ENCODE peak calls at places on chromosomes 6 and 20, in eight cellular contexts. A is mammary epithelial cell, R is PC-3, W is neural progenitor cell, F is fibroblast of lung, O is GM23248, N is GM23338, P is HCT116. L is an unnamed sample.

GRCh38 chr6:148934534-148934933 is 187.7 kb downstream of the UST start:
- DNase-seq in N (no peak), R (peak), P (no peak), O (peak), W (no peak), F (peak), A (no peak), L (peak)

GRCh38 chr6:104771258-104771832 is 88.4 kb downstream of the HACE1 start:
- DNase-seq in N (peak), F (peak), O (peak), A (no peak), R (peak), P (no peak), W (no peak), L (peak)

GRCh38 chr20:37741055-37741454 is 47.2 kb downstream of the CTNNBL1 start:
- DNase-seq in N (no peak), F (peak), R (peak), O (peak), W (no peak), P (no peak), A (peak), L (peak)

GRCh38 chr20:57655812-57656161 is 35.6 kb upstream of the ZBP1 start:
- DNase-seq in A (no peak), N (no peak), O (no peak), P (no peak), W (no peak), R (no peak), F (no peak), L (no peak)

GRCh38 chr6:127466416-127466815 is 7.2 kb upstream of the KIAA0408 start:
- DNase-seq in N (no peak), A (no peak), O (no peak), F (no peak), W (no peak), R (no peak), P (no peak), L (no peak)

GRCh38 chr6:89834884-89835792 is 5.5 kb downstream of the CASP8AP2 start:
- DNase-seq in F (no peak), A (no peak), P (no peak), R (no peak), W (no peak), N (no peak), O (peak), L (peak)

GRCh38 chr6:28488916-28489365 is 26.7 kb downstream of the GPX6 start:
- DNase-seq in N (peak), R (peak), O (peak), W (peak), F (peak), P (peak), A (peak), L (peak)

GRCh38 chr20:63009988-63010769 is 3.4 kb upstream of the BHLHE23 start:
- DNase-seq in F (no peak), P (no peak), R (no peak), O (no peak), A (no peak), N (no peak), W (no peak), L (peak)

GRCh38 chr6:124970243-124970642 is 8.0 kb downstream of the RNF217 start:
- DNase-seq in A (peak), W (no peak), N (no peak), R (no peak), O (peak), P (no peak), F (peak), L (peak)

GRCh38 chr20:61835301-61835700 is 230.4 kb downstream of the TAF4 start:
- DNase-seq in N (no peak), F (no peak), R (no peak), A (no peak), W (no peak), O (no peak), P (no peak), L (no peak)

GRCh38 chr20:49583669-49584417 is 15.9 kb upstream of the PTGIS start:
- DNase-seq in W (no peak), O (peak), R (peak), N (no peak), A (peak), P (no peak), F (peak), L (peak)

GRCh38 chr20:46594725-46595124 is 44.3 kb upstream of the OCSTAMP start:
- DNase-seq in W (no peak), A (no peak), P (no peak), R (no peak), F (no peak), N (peak), O (no peak), L (no peak)

GRCh38 chr6:106556368-106556960 is 72.8 kb downstream of the RTN4IP1 start:
- DNase-seq in F (peak), R (peak), W (no peak), O (peak), N (no peak), P (no peak), A (no peak), L (peak)

GRCh38 chr6:151265282-151265681 is 25.5 kb downstream of the AKAP12 start:
- DNase-seq in R (no peak), O (no peak), F (no peak), N (no peak), W (no peak), P (no peak), A (no peak), L (no peak)

GRCh38 chr6:12105271-12105670 is 93.2 kb downstream of the HIVEP1 start:
- DNase-seq in O (no peak), W (no peak), F (no peak), R (no peak), N (no peak), A (no peak), P (no peak), L (no peak)

GRCh38 chr6:150417899-150418824 is 49.4 kb downstream of the IYD start:
- DNase-seq in R (peak), O (peak), N (peak), P (peak), A (peak), W (peak), F (peak), L (peak)

GRCh38 chr6:156175971-156176421 is 601.2 kb upstream of the ARID1B start:
- DNase-seq in O (no peak), P (peak), F (no peak), R (peak), A (no peak), N (peak), W (peak), L (no peak)

GRCh38 chr6:85669735-85670194 is 27.1 kb upstream of the SYNCRIP start:
- DNase-seq in P (no peak), F (peak), R (peak), N (peak), A (peak), W (no peak), O (peak), L (peak)

GRCh38 chr6:24667378-24667803 is 514 bp downstream of the ACOT13 start:
- DNase-seq in F (no peak), O (peak), W (no peak), P (no peak), N (no peak), R (no peak), A (no peak), L (no peak)

GRCh38 chr6:37324131-37325033 is 29.4 kb upstream of the RNF8 start:
- DNase-seq in W (no peak), O (peak), R (peak), F (peak), A (peak), N (no peak), P (peak), L (peak)

GRCh38 chr6:105608711-105609374 is 206.0 kb upstream of the PREP start:
- DNase-seq in W (no peak), O (peak), N (no peak), R (peak), A (peak), P (no peak), F (peak), L (peak)

GRCh38 chr6:47195251-47195650 is 114.5 kb downstream of the TNFRSF21 start:
- DNase-seq in R (no peak), P (no peak), N (no peak), A (no peak), F (peak), O (no peak), W (no peak), L (no peak)

GRCh38 chr20:7693761-7694160 is 246.5 kb downstream of the HAO1 start:
- DNase-seq in W (no peak), R (no peak), A (no peak), P (no peak), F (no peak), O (no peak), N (no peak), L (peak)

GRCh38 chr6:123745877-123746276 is 57.8 kb upstream of the NKAIN2 start:
- DNase-seq in O (peak), P (no peak), W (no peak), R (no peak), A (peak), F (peak), N (no peak), L (peak)

GRCh38 chr20:3082306-3082951 is 2.1 kb downstream of the AVP start:
- DNase-seq in R (no peak), O (peak), N (peak), W (peak), A (no peak), F (no peak), P (no peak), L (no peak)
- TF ChIP-seq EZH2 in R (no peak), O (no peak), N (peak), W (peak), A (peak), F (peak), P (no peak), L (peak)

GRCh38 chr6:56037587-56037986 is 162.2 kb upstream of the BMP5 start:
- DNase-seq in A (no peak), F (peak), P (no peak), N (no peak), R (no peak), O (no peak), W (no peak), L (no peak)
- TF ChIP-seq EZH2 in A (no peak), F (no peak), P (no peak), N (no peak), R (no peak), O (no peak), W (no peak), L (no peak)

GRCh38 chr6:5029609-5030008 is 25.8 kb upstream of the RPP40 start:
- DNase-seq in N (no peak), P (no peak), F (no peak), O (no peak), A (no peak), W (no peak), R (no peak), L (no peak)

GRCh38 chr6:5031150-5031549 is 27.3 kb upstream of the RPP40 start:
- DNase-seq in N (no peak), O (no peak), P (no peak), R (no peak), F (no peak), A (no peak), W (no peak), L (no peak)

GRCh38 chr6:5028301-5028700 is 24.5 kb upstream of the RPP40 start:
- DNase-seq in P (no peak), R (no peak), W (no peak), F (no peak), N (no peak), A (no peak), O (no peak), L (no peak)

GRCh38 chr6:5030596-5031136 is 26.8 kb upstream of the RPP40 start:
- DNase-seq in O (peak), A (peak), N (peak), F (peak), P (peak), W (peak), R (peak), L (peak)

DNA sequence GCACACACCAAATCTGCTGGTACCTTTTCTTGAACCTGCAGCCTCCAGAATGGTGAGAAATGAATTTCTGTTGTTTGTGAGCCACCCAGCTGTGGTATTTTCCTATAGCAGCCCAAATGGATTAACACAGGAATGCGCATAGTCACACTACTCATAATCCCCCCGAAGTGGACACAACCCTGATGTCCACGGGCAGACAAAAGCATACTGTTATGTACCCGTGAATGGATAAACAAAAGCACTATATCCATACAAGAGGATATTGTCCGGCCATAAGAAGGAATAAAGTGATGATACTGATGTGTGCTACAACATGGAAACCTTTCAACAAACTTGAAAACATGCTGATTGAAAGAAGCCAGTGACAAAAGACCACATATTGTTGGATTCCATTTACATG is 25.1 kb upstream of the RPP40 start:
- DNase-seq in N (no peak), A (no peak), R (no peak), P (no peak), F (no peak), W (peak), O (no peak), L (no peak)
- TF ChIP-seq EZH2 in N (no peak), A (no peak), R (no peak), P (no peak), F (no peak), W (no peak), O (no peak), L (no peak)

GRCh38 chr6:98825602-98826230 is 8.7 kb upstream of the POU3F2 start:
- DNase-seq in A (no peak), O (no peak), N (no peak), F (no peak), W (peak), P (no peak), R (no peak), L (no peak)

GRCh38 chr6:98823428-98823827 is 10.9 kb upstream of the POU3F2 start:
- DNase-seq in O (no peak), R (no peak), N (no peak), F (no peak), A (no peak), W (no peak), P (no peak), L (no peak)

GRCh38 chr6:98823845-98824162 is 10.6 kb upstream of the POU3F2 start:
- DNase-seq in N (peak), A (no peak), R (no peak), P (no peak), W (no peak), O (no peak), F (no peak), L (no peak)

GRCh38 chr6:98824163-98824906 is 10.0 kb upstream of the POU3F2 start:
- DNase-seq in F (no peak), W (peak), P (no peak), N (peak), A (no peak), O (no peak), R (no peak), L (peak)

DNA sequence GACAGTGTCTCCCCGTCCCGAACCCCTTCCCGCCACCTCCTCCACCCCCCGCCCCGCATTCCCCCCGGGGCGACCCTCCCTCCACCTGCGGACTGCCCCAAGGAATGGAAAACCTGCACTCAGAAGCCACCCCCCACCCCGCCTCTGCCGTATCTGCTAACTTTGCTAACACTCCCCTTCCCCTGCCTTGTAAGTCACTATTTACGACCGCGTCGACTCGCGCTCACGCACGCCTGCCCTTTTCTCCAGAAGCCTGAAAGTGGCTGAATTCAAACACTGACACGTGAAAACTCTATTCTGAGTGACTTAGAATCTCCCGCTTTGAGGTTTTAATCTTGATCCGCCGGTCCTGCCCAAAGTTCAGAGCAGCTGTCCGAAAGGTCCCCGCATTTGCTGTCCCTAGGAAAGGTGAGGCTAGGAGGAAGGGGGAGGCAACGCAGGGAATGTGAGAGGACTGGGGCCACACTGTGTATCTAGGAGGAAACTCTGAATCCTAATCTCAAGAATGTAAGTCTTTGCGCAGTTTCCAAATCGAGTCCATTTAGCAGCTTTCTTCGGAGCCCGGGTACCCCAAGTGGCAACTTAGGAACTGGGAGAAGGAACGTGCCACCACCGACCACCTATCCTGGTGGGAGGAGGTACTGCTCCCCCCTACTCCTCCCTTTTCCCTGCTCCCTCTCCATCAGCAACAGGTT is 9.3 kb upstream of the POU3F2 start:
- DNase-seq in P (no peak), A (no peak), O (no peak), N (peak), R (no peak), W (peak), F (no peak), L (no peak)
- TF ChIP-seq EZH2 in P (no peak), A (peak), O (peak), N (peak), R (no peak), W (peak), F (peak), L (peak)

GRCh38 chr6:137487181-137487910 is 6.8 kb downstream of the OLIG3 start:
- DNase-seq in A (no peak), W (peak), R (no peak), F (no peak), O (no peak), N (peak), P (no peak), L (no peak)
- TF ChIP-seq EZH2 in A (no peak), W (no peak), R (no peak), F (peak), O (no peak), N (peak), P (no peak), L (peak)

GRCh38 chr6:50720623-50721022 is 7.3 kb downstream of the TFAP2D start:
- DNase-seq in R (peak), F (no peak), N (peak), W (peak), A (peak), P (no peak), O (peak), L (no peak)
- TF ChIP-seq EZH2 in R (no peak), F (no peak), N (no peak), W (no peak), A (no peak), P (no peak), O (no peak), L (no peak)